ENCODE peak calls at places on chromosomes 4 and X, in seven cellular contexts. B is astrocyte of the cerebellum, Y is esophagus squamous epithelium, D is uterus, J is endothelial cell, X is K562, V is right lobe of liver. A is an unnamed sample.

GRCh38 chrX:130080791-130081367 is 29.4 kb downstream of the ELF4 start:
- DNase-seq in B (no peak), Y (no peak), D (no peak), J (no peak), X (no peak), V (no peak), A (no peak)

GRCh38 chr4:82529322-82529721 is 32.5 kb downstream of the TMEM150C start:
- DNase-seq in B (no peak), Y (no peak), D (no peak), J (no peak), X (no peak), V (no peak), A (no peak)

GRCh38 chr4:160745126-160745525 is 1418.7 kb downstream of the FSTL5 start:
- DNase-seq in B (no peak), Y (no peak), D (no peak), J (no peak), X (no peak), V (no peak), A (no peak)

GRCh38 chr4:102871772-102872171 is 3.0 kb downstream of the CISD2 start:
- DNase-seq in B (no peak), Y (no peak), D (no peak), J (no peak), X (peak), V (no peak), A (no peak)

GRCh38 chr4:74374561-74375327 is 9.8 kb downstream of the EREG start:
- DNase-seq in B (no peak), Y (no peak), D (no peak), J (no peak), X (no peak), V (no peak), A (peak)

GRCh38 chr4:164617426-164617825 is 136.5 kb upstream of the SMIM31 start:
- DNase-seq in B (no peak), Y (no peak), D (no peak), J (no peak), X (no peak), V (no peak), A (no peak)

GRCh38 chr4:147479817-147480216 is 1.1 kb upstream of the EDNRA start:
- DNase-seq in B (peak), Y (no peak), D (peak), J (no peak), X (no peak), V (no peak), A (peak)

GRCh38 chr4:139556071-139556734 is at the start of gene SETD7:
- DNase-seq in B (peak), Y (peak), D (peak), J (peak), X (peak), V (peak), A (peak)

GRCh38 chr4:98508825-98509539 is 149.4 kb downstream of the TSPAN5 start:
- DNase-seq in B (no peak), Y (no peak), D (no peak), J (no peak), X (no peak), V (no peak), A (no peak)

GRCh38 chrX:133412246-133412645 is 3.0 kb downstream of the GPC4 start:
- DNase-seq in B (peak), Y (no peak), D (no peak), J (no peak), X (no peak), V (no peak), A (no peak)

GRCh38 chr4:77443941-77444340 is 161.7 kb upstream of the CXCL13 start:
- DNase-seq in B (no peak), Y (no peak), D (no peak), J (no peak), X (no peak), V (no peak), A (peak)

GRCh38 chr4:139816856-139817255 is 151.2 kb downstream of the MGST2 start:
- DNase-seq in B (no peak), Y (no peak), D (no peak), J (no peak), X (no peak), V (no peak), A (no peak)

GRCh38 chrX:43882294-43882681 is at the start of gene MAOB:
- DNase-seq in B (no peak), Y (no peak), D (peak), J (peak), X (peak), V (peak), A (no peak)

GRCh38 chr4:100188829-100189228 is 1.4 kb downstream of the DDIT4L start:
- DNase-seq in B (no peak), Y (no peak), D (peak), J (no peak), X (no peak), V (no peak), A (no peak)

GRCh38 chr4:3307891-3308575 is 15.2 kb downstream of the RGS12 start:
- DNase-seq in B (no peak), Y (no peak), D (no peak), J (no peak), X (no peak), V (peak), A (no peak)

GRCh38 chrX:93120805-93121204 is 552.6 kb downstream of the NAP1L3 start:
- DNase-seq in B (no peak), Y (no peak), D (no peak), J (no peak), X (no peak), V (no peak), A (no peak)

GRCh38 chr4:133621628-133622027 is 472.5 kb downstream of the PCDH10 start:
- DNase-seq in B (no peak), Y (no peak), D (no peak), J (no peak), X (no peak), V (no peak), A (no peak)

GRCh38 chr4:122584517-122584916 is 36.3 kb downstream of the IL21 start:
- DNase-seq in B (peak), Y (no peak), D (no peak), J (no peak), X (no peak), V (no peak), A (peak)

GRCh38 chr4:134408897-134409296 is 207.3 kb upstream of the PABPC4L start:
- DNase-seq in B (no peak), Y (no peak), D (no peak), J (no peak), X (no peak), V (no peak), A (no peak)

GRCh38 chr4:46386570-46386969 is 3.4 kb downstream of the GABRA2 start:
- DNase-seq in B (no peak), Y (no peak), D (no peak), J (no peak), X (no peak), V (no peak), A (no peak)
- TF ChIP-seq CTCF in B (peak), Y (no peak), D (no peak), J (no peak), X (no peak), V (no peak), A (no peak)

GRCh38 chrX:15240414-15240813 is 29.5 kb downstream of the ASB9 start:
- DNase-seq in B (no peak), Y (no peak), D (no peak), J (no peak), X (no peak), V (no peak), A (no peak)
- TF ChIP-seq CTCF in B (no peak), Y (no peak), D (no peak), J (no peak), X (no peak), V (no peak), A (no peak)

GRCh38 chrX:15566244-15566643 is 34.5 kb downstream of the ACE2 start:
- DNase-seq in B (no peak), Y (no peak), D (no peak), J (no peak), X (peak), V (no peak), A (no peak)
- TF ChIP-seq CTCF in B (peak), Y (no peak), D (no peak), J (peak), X (no peak), V (no peak), A (no peak)

GRCh38 chr4:173014113-173014558 is 154.5 kb upstream of the GALNT7 start:
- DNase-seq in B (peak), Y (no peak), D (peak), J (peak), X (no peak), V (no peak), A (peak)
- TF ChIP-seq CTCF in B (peak), Y (peak), D (no peak), J (no peak), X (peak), V (no peak), A (no peak)